ENCODE peak calls at places on chromosome 2, in five cellular contexts. J is ascending aorta, K is heart left ventricle, O is Panc1, L is AG04450. X is an unnamed sample. For H3K9me3, the result is how much of the 10 kb centered on the place peaks cover.

GRCh38 chr2:9690252-9690651 is 59.5 kb upstream of the YWHAQ start:
- DNase-seq in J (no peak), O (no peak), K (peak), L (peak), X (no peak)

GRCh38 chr2:35428548-35428947 is 927.0 kb upstream of the CRIM1 start:
- DNase-seq in L (no peak), J (no peak), O (peak), K (no peak), X (peak)

GRCh38 chr2:191758420-191759199 is 80.7 kb downstream of the NABP1 start:
- DNase-seq in L (no peak), K (no peak), J (no peak), O (peak), X (peak)

GRCh38 chr2:21891191-21891590 is 767.4 kb downstream of the TDRD15 start:
- DNase-seq in O (no peak), L (no peak), J (no peak), K (no peak), X (no peak)

GRCh38 chr2:50859110-50859509 is 172.8 kb downstream of the NRXN1 start:
- DNase-seq in K (no peak), O (no peak), J (no peak), L (no peak), X (no peak)

GRCh38 chr2:29689666-29690065 is 231.7 kb downstream of the ALK start:
- DNase-seq in O (no peak), J (no peak), L (no peak), K (no peak), X (no peak)

GRCh38 chr2:119292226-119292625 is 68.6 kb downstream of the STEAP3 start:
- DNase-seq in J (no peak), K (no peak), O (no peak), L (no peak), X (no peak)

GRCh38 chr2:168574856-168575630 is 119.0 kb downstream of the CERS6 start:
- DNase-seq in O (no peak), K (no peak), J (no peak), L (no peak), X (no peak)

GRCh38 chr2:142805244-142805643 is 72.2 kb upstream of the KYNU start:
- DNase-seq in O (no peak), L (no peak), K (no peak), J (no peak), X (no peak)

GRCh38 chr2:99389946-99390345 is 52.8 kb downstream of the EIF5B start:
- DNase-seq in J (no peak), O (no peak), K (no peak), L (no peak), X (no peak)

GRCh38 chr2:207505728-207506127 is 24.0 kb upstream of the CREB1 start:
- DNase-seq in O (peak), L (no peak), J (no peak), K (no peak), X (no peak)

GRCh38 chr2:25618676-25619075 is 54.7 kb downstream of the DTNB start:
- DNase-seq in K (no peak), O (peak), J (no peak), L (no peak), X (no peak)

GRCh38 chr2:9201185-9201891 is 5.3 kb upstream of the ASAP2 start:
- DNase-seq in K (no peak), J (no peak), L (peak), O (no peak), X (no peak)

GRCh38 chr2:65383571-65384488 is 48.6 kb downstream of the SPRED2 start:
- DNase-seq in L (no peak), O (no peak), J (no peak), K (no peak), X (no peak)

GRCh38 chr2:188787661-188788044 is 186.5 kb upstream of the COL3A1 start:
- DNase-seq in L (no peak), K (no peak), O (no peak), J (no peak), X (no peak)

DNA sequence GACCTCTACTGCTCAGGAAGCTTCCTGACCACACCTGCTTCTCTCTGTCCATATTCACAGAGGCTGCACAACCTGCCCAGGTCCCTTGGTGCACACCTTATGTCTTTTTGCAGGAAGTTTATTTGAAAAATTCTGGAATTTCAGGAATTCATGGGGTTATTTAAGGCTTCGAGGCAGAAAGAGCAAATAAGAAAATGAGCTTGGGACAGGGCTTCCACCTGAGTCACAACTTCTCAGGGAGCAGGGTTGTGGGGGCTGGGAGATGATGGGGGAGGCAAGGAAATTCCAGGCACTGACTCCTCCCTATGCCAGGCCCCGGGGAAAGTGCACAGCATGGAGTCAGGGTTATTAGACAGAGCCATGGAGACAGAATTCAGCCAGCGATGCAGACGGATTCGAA is 57.7 kb downstream of the INHBB start:
- DNase-seq in J (no peak), K (no peak), O (no peak), L (no peak), X (no peak)
- H3K27ac ChIP-seq in J (no peak), K (no peak), O (peak), L (no peak), X (no peak)

GRCh38 chr2:95143838-95144237 is 15.8 kb downstream of the ZNF514 start:
- DNase-seq in J (no peak), K (no peak), L (no peak), O (no peak), X (no peak)

DNA sequence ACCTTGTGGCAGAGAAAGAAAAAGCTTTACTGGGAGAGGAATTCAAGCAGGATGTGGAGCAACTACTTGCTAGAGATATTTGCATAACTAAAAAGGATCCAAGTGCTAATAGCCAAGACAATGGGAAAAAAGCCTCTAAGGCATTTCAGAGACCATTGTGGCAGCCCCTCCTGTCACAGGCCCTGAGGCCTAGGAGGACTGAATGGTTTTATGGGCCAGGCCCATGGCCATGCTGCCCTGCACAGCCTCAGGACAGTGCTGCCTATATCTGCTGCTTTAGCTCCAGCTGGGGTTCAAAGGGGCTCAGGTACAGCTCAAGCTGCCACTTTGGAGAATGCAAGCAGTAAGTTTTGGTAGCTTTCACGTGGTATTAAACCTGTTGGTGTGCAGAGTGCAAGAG is 17.1 kb upstream of the MRPS5 start:
- DNase-seq in O (no peak), L (no peak), J (no peak), K (no peak), X (no peak)
- H3K9me3 ChIP-seq in O (under half), L (under half), J (half or more), K (half or more), X (under half)

DNA sequence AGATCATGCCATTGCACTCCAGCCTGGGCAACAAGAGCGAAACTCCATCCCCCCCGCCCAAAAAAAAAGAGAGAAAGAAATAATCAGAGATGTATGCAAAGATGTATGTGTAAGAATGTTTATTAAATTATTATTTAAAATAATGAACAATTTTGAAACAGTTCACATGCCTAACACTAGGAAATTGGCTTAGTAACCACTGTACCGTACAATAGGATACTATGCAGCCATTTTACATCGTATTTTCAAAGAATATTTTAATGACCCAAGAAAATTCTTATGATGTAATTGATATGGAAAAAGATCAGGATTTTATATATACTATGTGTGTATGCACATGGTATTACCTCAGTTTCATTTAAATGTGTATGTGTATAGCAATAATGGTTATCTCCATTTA is 190.5 kb downstream of the ZFP36L2 start:
- DNase-seq in K (no peak), L (no peak), O (no peak), J (no peak), X (no peak)
- TF ChIP-seq CTCF in K (no peak), L (no peak), O (no peak), J (no peak), X (no peak)

GRCh38 chr2:231715988-231716616 is 7.8 kb downstream of the PTMA start:
- DNase-seq in J (no peak), O (no peak), L (no peak), K (no peak), X (no peak)
- H3K27ac ChIP-seq in J (peak), O (peak), L (peak), K (no peak), X (no peak)

DNA sequence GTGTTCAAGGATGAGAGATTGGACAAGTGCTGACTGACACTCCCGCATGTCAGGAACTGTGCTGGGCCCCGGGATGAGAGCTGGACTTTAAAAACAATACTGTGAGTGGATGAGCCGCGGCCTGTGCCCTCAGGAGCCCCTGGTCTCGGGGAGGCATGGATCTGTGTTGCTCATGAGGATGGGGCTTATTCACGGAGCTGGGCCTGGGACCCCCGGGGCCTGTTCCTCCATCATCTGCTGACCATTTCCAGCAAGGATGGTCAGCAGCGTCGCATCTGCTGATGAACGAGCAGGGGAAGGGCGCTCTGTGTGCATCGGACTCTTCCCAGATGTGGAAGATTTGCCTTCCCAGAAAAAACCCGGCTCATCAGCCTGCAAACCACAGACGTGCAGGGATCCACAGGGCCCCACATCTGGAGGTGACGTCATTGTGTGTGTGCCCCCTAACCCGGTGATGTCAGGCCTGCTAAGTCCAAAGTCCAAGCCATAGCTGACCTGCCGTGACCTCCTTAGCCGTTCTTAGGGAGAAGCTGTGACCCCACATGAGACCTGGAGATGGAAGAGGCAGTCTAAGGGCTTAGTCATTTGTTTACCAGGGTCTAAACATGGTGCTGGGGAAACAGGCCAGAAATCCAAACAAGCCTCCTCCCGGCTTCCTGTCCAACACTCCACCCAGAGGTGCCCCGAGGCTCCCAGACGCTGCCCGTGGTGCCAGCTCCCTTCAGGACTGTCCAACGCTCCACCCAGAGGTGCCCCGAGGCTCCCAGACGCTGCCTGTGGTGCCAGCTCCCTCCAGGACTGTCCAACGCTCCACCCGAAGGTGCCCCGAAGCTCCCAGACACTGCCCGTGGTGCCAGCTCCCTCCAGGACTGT is 143.9 kb downstream of the PXDN start:
- DNase-seq in J (no peak), O (peak), L (peak), K (no peak), X (no peak)
- H3K9me3 ChIP-seq in J (under half), O (under half), L (under half), K (under half), X (under half)

GRCh38 chr2:11237122-11237521 is 81.9 kb downstream of the SLC66A3 start:
- DNase-seq in K (no peak), J (no peak), L (no peak), O (no peak), X (no peak)

GRCh38 chr2:11239147-11239546 is 83.9 kb downstream of the SLC66A3 start:
- DNase-seq in O (no peak), J (no peak), L (no peak), K (no peak), X (no peak)

GRCh38 chr2:11236335-11236734 is 81.1 kb downstream of the SLC66A3 start:
- DNase-seq in K (no peak), L (no peak), O (no peak), J (no peak), X (no peak)

GRCh38 chr2:11235583-11235982 is 80.3 kb downstream of the SLC66A3 start:
- DNase-seq in L (no peak), J (no peak), K (no peak), O (no peak), X (no peak)

DNA sequence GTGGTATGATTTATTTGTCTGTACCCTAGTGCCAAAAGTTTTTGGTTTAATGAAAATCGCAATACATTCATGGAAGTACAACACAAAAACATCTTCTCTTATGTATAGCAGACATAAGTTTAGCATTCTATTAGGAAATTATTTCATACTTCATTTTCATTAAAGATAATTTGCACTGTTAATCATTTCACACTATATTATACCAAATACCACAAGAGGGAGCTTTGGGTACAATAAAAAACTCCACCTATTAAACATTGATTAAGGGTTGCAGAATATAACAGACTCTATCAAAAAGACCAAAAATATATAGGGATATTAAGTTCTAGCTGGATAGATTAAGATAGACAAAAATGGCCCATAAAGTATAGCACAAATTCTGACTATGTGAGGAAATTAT is 79.0 kb downstream of the SLC66A3 start:
- DNase-seq in J (no peak), L (no peak), O (no peak), K (no peak), X (no peak)
- TF ChIP-seq CTCF in J (peak), L (peak), O (peak), K (peak), X (peak)